ENCODE peak calls at places on chromosomes 5 and 9, in seven cellular contexts. O is G401; U is activated effector memory CD4-positive, alpha-beta T cell treated with anti-CD3 and anti-CD28 coated beads, Interleukin-2, amount 50 U/mL, for 16 hours; Q is NCI-H146; Y is stimulated activated CD4-positive, alpha-beta T cell treated with anti-CD3 and anti-CD28 coated beads, Interleukin-15, amount 100 ng/mL, for 1 hour; G is heart left ventricle; A is CD4-positive, alpha-beta T cell. S is an unnamed sample.

GRCh38 chr5:143041972-143042770 is 272.0 kb downstream of the ARHGAP26 start:
- DNase-seq in O (no peak), Q (peak; percentile 27), G (no peak), A (no peak), Y (no peak), U (no peak), S (no peak)

GRCh38 chr9:113631811-113632665 is 168.5 kb downstream of the RGS3 start:
- DNase-seq in Y (no peak), A (no peak), Q (no peak), O (no peak), U (peak; percentile 17), G (no peak), S (no peak)

GRCh38 chr9:78982849-78983248 is 588.9 kb upstream of the TLE4 start:
- DNase-seq in U (no peak), G (no peak), Q (no peak), A (no peak), Y (no peak), O (no peak), S (peak; percentile 87)

GRCh38 chr5:91018712-91019371 is 364.3 kb downstream of the ARRDC3 start:
- DNase-seq in O (no peak), U (no peak), Y (no peak), Q (no peak), G (no peak), A (no peak), S (no peak)

GRCh38 chr5:169695919-169696490 is 58.9 kb downstream of the DOCK2 start:
- DNase-seq in U (no peak), Q (no peak), Y (no peak), O (no peak), A (no peak), G (no peak), S (peak; percentile 93)

GRCh38 chr9:112377087-112377486 is 2.8 kb upstream of the HSDL2 start:
- DNase-seq in O (no peak), U (no peak), Q (no peak), G (no peak), A (no peak), Y (no peak), S (peak; percentile 6)

GRCh38 chr9:88737876-88738275 is 202.9 kb downstream of the NXNL2 start:
- DNase-seq in U (no peak), Y (no peak), O (peak; percentile 6), A (no peak), G (no peak), Q (no peak), S (no peak)

GRCh38 chr9:18163146-18163545 is 310.8 kb upstream of the ADAMTSL1 start:
- DNase-seq in Q (no peak), O (no peak), A (no peak), Y (no peak), U (no peak), G (no peak), S (no peak)

GRCh38 chr5:454936-455335 is 12.0 kb downstream of the EXOC3 start:
- DNase-seq in Q (no peak), U (peak; percentile 56), A (no peak), Y (no peak), G (no peak), O (no peak), S (no peak)

GRCh38 chr5:111532873-111533272 is 20.5 kb upstream of the STARD4 start:
- DNase-seq in Y (no peak), G (no peak), U (no peak), Q (no peak), A (no peak), O (no peak), S (no peak)

GRCh38 chr5:140075371-140075770 is 32.3 kb upstream of the NRG2 start:
- DNase-seq in A (no peak), O (no peak), U (no peak), G (no peak), Y (no peak), Q (peak; percentile 1), S (no peak)

GRCh38 chr5:181027452-181028031 is 12.5 kb upstream of the BTNL9 start:
- DNase-seq in U (no peak), Q (no peak), A (no peak), O (no peak), Y (no peak), G (no peak), S (no peak)

GRCh38 chr5:87413116-87413645 is 451 bp upstream of the CCNH start:
- DNase-seq in O (no peak), Y (no peak), A (no peak), U (no peak), G (no peak), Q (peak; percentile 34), S (no peak)

GRCh38 chr5:170497311-170498038 is 6.3 kb upstream of the KCNIP1 start:
- DNase-seq in Q (no peak), Y (no peak), U (no peak), O (no peak), A (no peak), G (no peak), S (no peak)

GRCh38 chr5:154534457-154535050 is 56.5 kb upstream of the HAND1 start:
- DNase-seq in U (no peak), O (no peak), Q (no peak), A (no peak), G (no peak), Y (no peak), S (no peak)

GRCh38 chr9:7906783-7907182 is 107.2 kb upstream of the DMAC1 start:
- DNase-seq in A (no peak), Y (no peak), U (no peak), G (no peak), O (no peak), Q (no peak), S (no peak)

S was measured in mammary epithelial cell.